ENCODE peak calls at places on chromosome 16, in five cellular contexts. W is HL-60, H is HCT116, O is SK-N-SH, E is K562. Z is an unnamed sample.

GRCh38 chr16:14104066-14104465 is 32.9 kb downstream of the MRTFB start:
- DNase-seq in W (no peak), H (no peak), O (no peak), E (no peak), Z (no peak)

GRCh38 chr16:57194512-57194911 is 8.4 kb downstream of the RSPRY1 start:
- DNase-seq in W (no peak), H (peak), O (peak), E (no peak), Z (peak)

GRCh38 chr16:28473714-28474265 is 1.7 kb upstream of the NPIPB7 start:
- DNase-seq in W (no peak), H (no peak), O (no peak), E (no peak), Z (no peak)

GRCh38 chr16:85535352-85536072 is 77.6 kb upstream of the GSE1 start:
- DNase-seq in W (peak), H (no peak), O (no peak), E (peak), Z (no peak)

GRCh38 chr16:85521737-85522042 is 91.4 kb upstream of the GSE1 start:
- DNase-seq in W (no peak), H (no peak), O (no peak), E (no peak), Z (no peak)

GRCh38 chr16:804193-805048 is 3.9 kb upstream of the GNG13 start:
- DNase-seq in W (no peak), H (no peak), O (no peak), E (no peak), Z (no peak)

GRCh38 chr16:56107944-56108583 is 83.2 kb upstream of the GNAO1 start:
- DNase-seq in W (no peak), H (no peak), O (no peak), E (no peak), Z (no peak)

GRCh38 chr16:66484453-66485213 is 57.5 kb downstream of the BEAN1 start:
- DNase-seq in W (no peak), H (no peak), O (no peak), E (no peak), Z (no peak)

DNA sequence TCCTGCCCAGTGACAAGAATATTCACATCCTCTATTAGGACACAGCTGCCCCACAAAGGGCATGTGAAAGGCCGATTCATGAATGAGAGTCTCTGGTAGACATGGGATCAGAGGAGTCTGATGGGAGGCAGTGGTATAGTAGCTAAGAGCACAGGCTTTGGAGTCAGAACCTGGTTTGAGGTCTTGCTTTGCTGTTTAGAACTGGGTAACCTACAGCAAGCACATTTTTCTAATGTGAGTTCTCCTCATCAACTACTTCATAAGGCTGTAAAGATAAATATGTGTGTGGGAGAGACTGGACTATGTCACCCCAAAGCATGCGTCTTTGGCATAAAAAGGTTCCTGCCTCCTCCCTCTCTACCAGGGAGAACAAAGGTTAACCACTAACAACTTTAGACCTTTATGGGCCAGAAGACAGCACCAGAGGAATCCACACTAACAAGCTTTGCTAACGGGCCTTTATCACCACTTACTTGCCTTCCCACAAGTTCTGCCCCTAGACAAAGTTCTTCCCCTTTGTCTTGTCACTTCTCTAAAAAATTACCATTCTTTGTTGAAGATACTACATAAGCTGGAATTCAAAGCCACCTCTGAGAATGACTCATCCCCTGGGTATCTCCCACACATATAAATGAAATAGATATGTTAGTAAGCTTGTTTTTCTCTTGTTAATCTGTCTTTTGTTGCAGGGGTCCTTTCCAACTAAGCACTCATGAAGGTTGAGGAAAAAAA is 21.1 kb downstream of the CDR2 start:
- DNase-seq in W (peak), H (peak), O (no peak), E (no peak), Z (no peak)
- TF ChIP-seq REST in W (no peak), H (no peak), O (no peak), E (no peak), Z (no peak)

DNA sequence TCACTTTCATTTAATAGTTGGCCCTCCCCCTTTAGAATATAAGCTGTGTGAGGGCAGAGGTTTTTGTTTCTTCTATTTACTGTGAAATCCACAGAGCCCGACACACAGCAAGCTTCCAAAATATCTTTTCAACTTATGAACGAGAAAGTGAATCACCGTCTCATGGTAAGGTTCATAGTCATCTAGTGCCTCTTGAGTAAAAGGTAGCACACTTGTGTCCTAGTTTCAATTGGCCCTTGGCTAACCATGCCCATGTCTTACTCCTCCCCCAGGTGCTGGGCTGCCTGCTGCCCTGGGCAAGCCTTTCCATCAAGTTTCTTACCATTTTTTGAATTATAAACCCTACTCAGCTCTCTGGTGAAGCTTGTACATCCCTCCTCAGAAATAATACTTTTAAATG is 12.4 kb upstream of the GP2 start:
- DNase-seq in W (no peak), H (no peak), O (no peak), E (no peak), Z (no peak)
- TF ChIP-seq POLR2AphosphoS5 in W (no peak), H (no peak), O (no peak), E (no peak), Z (no peak)

DNA sequence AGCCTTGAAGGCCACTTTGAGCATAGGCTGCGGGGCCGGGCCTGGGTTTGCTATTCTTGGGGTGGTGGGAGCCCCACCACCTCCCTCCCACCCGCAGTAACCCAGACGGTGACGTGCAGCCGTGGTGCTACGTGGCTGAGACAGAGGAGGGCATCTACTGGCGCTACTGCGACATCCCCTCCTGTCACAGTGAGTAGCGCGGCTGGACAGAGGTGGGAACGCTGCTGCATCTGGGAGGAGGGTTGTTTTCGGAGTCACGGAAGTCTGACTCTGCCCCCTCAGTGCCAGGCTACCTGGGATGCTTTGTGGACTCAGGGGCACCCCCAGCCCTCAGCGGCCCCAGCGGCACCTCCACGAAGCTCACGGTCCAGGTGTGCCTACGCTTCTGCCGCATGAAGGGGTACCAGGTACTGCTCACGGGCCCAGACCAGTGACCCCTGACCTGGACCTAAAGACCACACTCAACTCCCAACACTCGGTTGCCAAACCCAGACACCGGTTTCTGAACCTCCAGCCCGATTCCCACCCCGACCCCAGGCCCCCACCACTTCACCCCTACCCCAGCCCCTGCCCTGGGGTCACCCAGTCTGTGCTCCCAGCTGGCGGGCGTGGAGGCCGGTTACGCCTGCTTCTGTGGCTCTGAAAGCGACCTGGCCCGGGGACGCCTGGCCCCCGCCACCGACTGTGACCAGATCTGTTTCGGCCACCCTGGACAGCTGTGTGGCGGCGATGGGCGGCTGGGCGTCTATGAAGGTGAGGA is 2.1 kb downstream of the KREMEN2 start:
- DNase-seq in W (no peak), H (no peak), O (no peak), E (no peak), Z (no peak)
- H3K27ac ChIP-seq in W (no peak), H (peak), O (no peak), E (no peak), Z (no peak)

GRCh38 chr16:73364413-73364812 is 316.5 kb upstream of the ZFHX3 start:
- DNase-seq in W (no peak), H (no peak), O (no peak), E (no peak), Z (no peak)
- TF ChIP-seq REST in W (no peak), H (no peak), O (no peak), E (no peak), Z (no peak)

GRCh38 chr16:70381604-70382342 is 35.1 kb downstream of the DDX19A start:
- DNase-seq in W (no peak), H (no peak), O (no peak), E (no peak), Z (no peak)
- TF ChIP-seq POLR2AphosphoS5 in W (no peak), H (peak), O (peak), E (peak), Z (no peak)

DNA sequence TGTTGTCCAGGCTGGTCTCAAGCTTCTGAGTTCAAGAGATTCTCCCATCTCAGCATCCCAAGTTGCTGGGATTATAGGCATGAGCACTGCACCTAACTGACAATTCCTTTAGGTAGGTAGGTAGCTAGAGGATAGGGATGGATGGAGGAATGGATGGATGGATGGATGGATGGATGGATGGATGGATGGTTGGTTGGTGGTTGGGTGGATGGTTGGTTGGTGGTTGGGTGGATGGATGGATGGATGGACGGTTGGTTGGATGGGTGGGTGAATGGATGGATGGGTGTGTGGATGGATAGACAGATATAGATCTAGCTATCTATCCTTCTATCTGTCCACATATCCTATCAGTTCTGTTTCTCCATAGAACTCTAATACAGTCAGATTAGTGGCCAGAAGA is 19.3 kb upstream of the ADCY9 start:
- DNase-seq in W (no peak), H (no peak), O (no peak), E (no peak), Z (no peak)
- H3K27ac ChIP-seq in W (no peak), H (peak), O (no peak), E (no peak), Z (no peak)

GRCh38 chr16:60214321-60214720 is 1480.2 kb upstream of the GOT2 start:
- DNase-seq in W (no peak), H (no peak), O (no peak), E (no peak), Z (no peak)

GRCh38 chr16:60217787-60218186 is 1483.7 kb upstream of the GOT2 start:
- DNase-seq in W (no peak), H (no peak), O (no peak), E (no peak), Z (no peak)
- TF ChIP-seq REST in W (no peak), H (no peak), O (no peak), E (no peak), Z (no peak)

Z was measured in Panc1.